ENCODE peak calls at places on chromosomes 2 and 18, in seven cellular contexts. One of them, this sample, is unnamed.

GRCh38 chr2:241560883-241561474 is 2.4 kb downstream of the BOK start:
- DNase-seq in kidney glomerular epithelial cell: peak; percentile 33
- DNase-seq in GM13977: no peak
- DNase-seq in NCI-H524 treated with DMSO at 0.1 percent for 48 hours: no peak
- DNase-seq in AG10803: no peak
- DNase-seq in SJSA1: peak; percentile 90
- DNase-seq in lower leg skin: no peak
- DNase-seq in this sample: peak; percentile 25

GRCh38 chr2:99928472-99929053 is 213.8 kb downstream of the AFF3 start:
- DNase-seq in kidney glomerular epithelial cell: no peak
- DNase-seq in GM13977: no peak
- DNase-seq in NCI-H524 treated with DMSO at 0.1 percent for 48 hours: no peak
- DNase-seq in AG10803: no peak
- DNase-seq in SJSA1: no peak
- DNase-seq in lower leg skin: no peak
- DNase-seq in this sample: no peak

GRCh38 chr2:189685540-189686229 is 11.2 kb downstream of the ANKAR start:
- DNase-seq in kidney glomerular epithelial cell: peak; percentile 48
- DNase-seq in GM13977: no peak
- DNase-seq in NCI-H524 treated with DMSO at 0.1 percent for 48 hours: no peak
- DNase-seq in AG10803: peak; percentile 70
- DNase-seq in SJSA1: peak; percentile 47
- DNase-seq in lower leg skin: no peak
- DNase-seq in this sample: peak; percentile 45

GRCh38 chr18:61995547-61996062 is 102.8 kb upstream of the RNF152 start:
- DNase-seq in kidney glomerular epithelial cell: no peak
- DNase-seq in GM13977: no peak
- DNase-seq in NCI-H524 treated with DMSO at 0.1 percent for 48 hours: no peak
- DNase-seq in AG10803: no peak
- DNase-seq in SJSA1: no peak
- DNase-seq in lower leg skin: no peak
- DNase-seq in this sample: no peak

GRCh38 chr2:191625016-191625415 is 52.9 kb upstream of the NABP1 start:
- DNase-seq in kidney glomerular epithelial cell: no peak
- DNase-seq in GM13977: no peak
- DNase-seq in NCI-H524 treated with DMSO at 0.1 percent for 48 hours: no peak
- DNase-seq in AG10803: peak; percentile 26
- DNase-seq in SJSA1: peak; percentile 73
- DNase-seq in lower leg skin: no peak
- DNase-seq in this sample: peak; percentile 42

GRCh38 chr2:199460808-199461454 is 3.2 kb upstream of the SATB2 start:
- DNase-seq in kidney glomerular epithelial cell: no peak
- DNase-seq in GM13977: no peak
- DNase-seq in NCI-H524 treated with DMSO at 0.1 percent for 48 hours: no peak
- DNase-seq in AG10803: no peak
- DNase-seq in SJSA1: no peak
- DNase-seq in lower leg skin: no peak
- DNase-seq in this sample: no peak

GRCh38 chr2:25042321-25043240 is 705 bp downstream of the EFR3B start:
- DNase-seq in kidney glomerular epithelial cell: peak; percentile 7
- DNase-seq in GM13977: peak; percentile 33
- DNase-seq in NCI-H524 treated with DMSO at 0.1 percent for 48 hours: no peak
- DNase-seq in AG10803: peak; percentile 19
- DNase-seq in SJSA1: peak; percentile 61
- DNase-seq in lower leg skin: no peak
- DNase-seq in this sample: peak; percentile 27

GRCh38 chr2:231707625-231708049 is 688 bp upstream of the PTMA start:
- DNase-seq in kidney glomerular epithelial cell: no peak
- DNase-seq in GM13977: no peak
- DNase-seq in NCI-H524 treated with DMSO at 0.1 percent for 48 hours: no peak
- DNase-seq in AG10803: peak; percentile 26
- DNase-seq in SJSA1: no peak
- DNase-seq in lower leg skin: peak; percentile 70
- DNase-seq in this sample: no peak

GRCh38 chr2:239246723-239247122 is 154.1 kb downstream of the HDAC4 start:
- DNase-seq in kidney glomerular epithelial cell: peak; percentile 27
- DNase-seq in GM13977: no peak
- DNase-seq in NCI-H524 treated with DMSO at 0.1 percent for 48 hours: no peak
- DNase-seq in AG10803: no peak
- DNase-seq in SJSA1: no peak
- DNase-seq in lower leg skin: no peak
- DNase-seq in this sample: peak; percentile 84

GRCh38 chr2:46014911-46015654 is 282.1 kb upstream of the EPAS1 start:
- DNase-seq in kidney glomerular epithelial cell: no peak
- DNase-seq in GM13977: no peak
- DNase-seq in NCI-H524 treated with DMSO at 0.1 percent for 48 hours: no peak
- DNase-seq in AG10803: peak; percentile 68
- DNase-seq in SJSA1: peak; percentile 84
- DNase-seq in lower leg skin: no peak
- DNase-seq in this sample: no peak

GRCh38 chr18:1302861-1303260 is 398.2 kb downstream of the ADCYAP1 start:
- DNase-seq in kidney glomerular epithelial cell: no peak
- DNase-seq in GM13977: no peak
- DNase-seq in NCI-H524 treated with DMSO at 0.1 percent for 48 hours: no peak
- DNase-seq in AG10803: no peak
- DNase-seq in SJSA1: no peak
- DNase-seq in lower leg skin: no peak
- DNase-seq in this sample: no peak

GRCh38 chr2:150280255-150280654 is 207.2 kb downstream of the RND3 start:
- DNase-seq in kidney glomerular epithelial cell: no peak
- DNase-seq in GM13977: no peak
- DNase-seq in NCI-H524 treated with DMSO at 0.1 percent for 48 hours: no peak
- DNase-seq in AG10803: peak; percentile 96
- DNase-seq in SJSA1: no peak
- DNase-seq in lower leg skin: peak; percentile 71
- DNase-seq in this sample: peak; percentile 48

GRCh38 chr2:117553448-117553847 is 261.0 kb upstream of the DDX18 start:
- DNase-seq in kidney glomerular epithelial cell: no peak
- DNase-seq in GM13977: no peak
- DNase-seq in NCI-H524 treated with DMSO at 0.1 percent for 48 hours: no peak
- DNase-seq in AG10803: no peak
- DNase-seq in SJSA1: no peak
- DNase-seq in lower leg skin: no peak
- DNase-seq in this sample: no peak

GRCh38 chr2:207189040-207189439 is 23.3 kb upstream of the KLF7 start:
- DNase-seq in kidney glomerular epithelial cell: no peak
- DNase-seq in GM13977: no peak
- DNase-seq in NCI-H524 treated with DMSO at 0.1 percent for 48 hours: no peak
- DNase-seq in AG10803: peak; percentile 33
- DNase-seq in SJSA1: no peak
- DNase-seq in lower leg skin: no peak
- DNase-seq in this sample: no peak

GRCh38 chr2:226906439-226906796 is 70.6 kb downstream of the RHBDD1 start:
- DNase-seq in kidney glomerular epithelial cell: no peak
- DNase-seq in GM13977: peak; percentile 12
- DNase-seq in NCI-H524 treated with DMSO at 0.1 percent for 48 hours: no peak
- DNase-seq in AG10803: no peak
- DNase-seq in SJSA1: no peak
- DNase-seq in lower leg skin: no peak
- DNase-seq in this sample: no peak

GRCh38 chr18:59005266-59005665 is 134.4 kb upstream of the SEC11C start:
- DNase-seq in kidney glomerular epithelial cell: peak; percentile 34
- DNase-seq in GM13977: no peak
- DNase-seq in NCI-H524 treated with DMSO at 0.1 percent for 48 hours: no peak
- DNase-seq in AG10803: peak; percentile 88
- DNase-seq in SJSA1: peak; percentile 40
- DNase-seq in lower leg skin: no peak
- DNase-seq in this sample: peak; percentile 66

GRCh38 chr18:74598350-74599001 is 806 bp downstream of the ZNF407 start:
- DNase-seq in kidney glomerular epithelial cell: no peak
- DNase-seq in GM13977: peak; percentile 64
- DNase-seq in NCI-H524 treated with DMSO at 0.1 percent for 48 hours: peak; percentile 3
- DNase-seq in AG10803: peak; percentile 17
- DNase-seq in SJSA1: no peak
- DNase-seq in lower leg skin: peak; percentile 24
- DNase-seq in this sample: peak; percentile 62

GRCh38 chr2:121076885-121077549 is 208.0 kb downstream of the TFCP2L1 start:
- DNase-seq in kidney glomerular epithelial cell: peak; percentile 28
- DNase-seq in GM13977: peak; percentile 73
- DNase-seq in NCI-H524 treated with DMSO at 0.1 percent for 48 hours: no peak
- DNase-seq in AG10803: peak; percentile 28
- DNase-seq in SJSA1: peak; percentile 46
- DNase-seq in lower leg skin: peak; percentile 43
- DNase-seq in this sample: peak; percentile 62

GRCh38 chr2:28346587-28346986 is 46.1 kb upstream of the FOSL2 start:
- DNase-seq in kidney glomerular epithelial cell: no peak
- DNase-seq in GM13977: no peak
- DNase-seq in NCI-H524 treated with DMSO at 0.1 percent for 48 hours: peak; percentile 80
- DNase-seq in AG10803: peak; percentile 58
- DNase-seq in SJSA1: no peak
- DNase-seq in lower leg skin: no peak
- DNase-seq in this sample: no peak

GRCh38 chr2:65456074-65456473 is 23.7 kb upstream of the SPRED2 start:
- DNase-seq in kidney glomerular epithelial cell: peak; percentile 91
- DNase-seq in GM13977: no peak
- DNase-seq in NCI-H524 treated with DMSO at 0.1 percent for 48 hours: no peak
- DNase-seq in AG10803: peak; percentile 70
- DNase-seq in SJSA1: no peak
- DNase-seq in lower leg skin: no peak
- DNase-seq in this sample: peak; percentile 96

GRCh38 chr2:181500201-181500600 is 43.0 kb downstream of the ITGA4 start:
- DNase-seq in kidney glomerular epithelial cell: no peak
- DNase-seq in GM13977: no peak
- DNase-seq in NCI-H524 treated with DMSO at 0.1 percent for 48 hours: no peak
- DNase-seq in AG10803: no peak
- DNase-seq in SJSA1: no peak
- DNase-seq in lower leg skin: no peak
- DNase-seq in this sample: no peak

GRCh38 chr2:12325806-12326205 is 390.9 kb upstream of the TRIB2 start:
- DNase-seq in kidney glomerular epithelial cell: peak; percentile 26
- DNase-seq in GM13977: no peak
- DNase-seq in NCI-H524 treated with DMSO at 0.1 percent for 48 hours: no peak
- DNase-seq in AG10803: no peak
- DNase-seq in SJSA1: peak; percentile 76
- DNase-seq in lower leg skin: no peak
- DNase-seq in this sample: peak; percentile 53

GRCh38 chr2:43484323-43484930 is 111.4 kb downstream of the THADA start:
- DNase-seq in kidney glomerular epithelial cell: peak; percentile 67
- DNase-seq in GM13977: no peak
- DNase-seq in NCI-H524 treated with DMSO at 0.1 percent for 48 hours: peak; percentile 20
- DNase-seq in AG10803: peak; percentile 83
- DNase-seq in SJSA1: peak; percentile 38
- DNase-seq in lower leg skin: no peak
- DNase-seq in this sample: peak; percentile 78

GRCh38 chr2:104504331-104505073 is 349.4 kb upstream of the POU3F3 start:
- DNase-seq in kidney glomerular epithelial cell: no peak
- DNase-seq in GM13977: no peak
- DNase-seq in NCI-H524 treated with DMSO at 0.1 percent for 48 hours: no peak
- DNase-seq in AG10803: no peak
- DNase-seq in SJSA1: no peak
- DNase-seq in lower leg skin: no peak
- DNase-seq in this sample: no peak

GRCh38 chr18:8424917-8425725 is 184.1 kb upstream of the RAB12 start:
- DNase-seq in kidney glomerular epithelial cell: peak; percentile 85
- DNase-seq in GM13977: no peak
- DNase-seq in NCI-H524 treated with DMSO at 0.1 percent for 48 hours: no peak
- DNase-seq in AG10803: peak; percentile 76
- DNase-seq in SJSA1: peak; percentile 60
- DNase-seq in lower leg skin: no peak
- DNase-seq in this sample: peak; percentile 93

GRCh38 chr2:73043978-73044832 is 27.3 kb downstream of the SFXN5 start:
- DNase-seq in kidney glomerular epithelial cell: no peak
- DNase-seq in GM13977: no peak
- DNase-seq in NCI-H524 treated with DMSO at 0.1 percent for 48 hours: no peak
- DNase-seq in AG10803: no peak
- DNase-seq in SJSA1: no peak
- DNase-seq in lower leg skin: no peak
- DNase-seq in this sample: no peak

GRCh38 chr18:8794133-8794986 is 89.0 kb downstream of the MTCL1 start:
- DNase-seq in kidney glomerular epithelial cell: peak; percentile 95
- DNase-seq in GM13977: no peak
- DNase-seq in NCI-H524 treated with DMSO at 0.1 percent for 48 hours: no peak
- DNase-seq in AG10803: peak; percentile 73
- DNase-seq in SJSA1: peak; percentile 77
- DNase-seq in lower leg skin: no peak
- DNase-seq in this sample: peak; percentile 98

GRCh38 chr2:237234268-237234667 is 148.6 kb downstream of the COPS8 start:
- DNase-seq in kidney glomerular epithelial cell: no peak
- DNase-seq in GM13977: no peak
- DNase-seq in NCI-H524 treated with DMSO at 0.1 percent for 48 hours: no peak
- DNase-seq in AG10803: no peak
- DNase-seq in SJSA1: no peak
- DNase-seq in lower leg skin: peak; percentile 58
- DNase-seq in this sample: no peak

GRCh38 chr2:59389240-59389639 is 1148.1 kb upstream of the FANCL start:
- DNase-seq in kidney glomerular epithelial cell: peak; percentile 59
- DNase-seq in GM13977: no peak
- DNase-seq in NCI-H524 treated with DMSO at 0.1 percent for 48 hours: peak; percentile 6
- DNase-seq in AG10803: no peak
- DNase-seq in SJSA1: no peak
- DNase-seq in lower leg skin: peak; percentile 33
- DNase-seq in this sample: peak; percentile 96

GRCh38 chr2:224426650-224427049 is 24.7 kb upstream of the FAM124B start:
- DNase-seq in kidney glomerular epithelial cell: no peak
- DNase-seq in GM13977: no peak
- DNase-seq in NCI-H524 treated with DMSO at 0.1 percent for 48 hours: no peak
- DNase-seq in AG10803: no peak
- DNase-seq in SJSA1: no peak
- DNase-seq in lower leg skin: no peak
- DNase-seq in this sample: no peak

GRCh38 chr2:132984731-132985130 is 314.7 kb upstream of the LYPD1 start:
- DNase-seq in kidney glomerular epithelial cell: no peak
- DNase-seq in GM13977: no peak
- DNase-seq in NCI-H524 treated with DMSO at 0.1 percent for 48 hours: no peak
- DNase-seq in AG10803: no peak
- DNase-seq in SJSA1: no peak
- DNase-seq in lower leg skin: no peak
- DNase-seq in this sample: peak; percentile 52

GRCh38 chr18:49130261-49130660 is 179.5 kb upstream of the SMAD7 start:
- DNase-seq in kidney glomerular epithelial cell: no peak
- DNase-seq in GM13977: no peak
- DNase-seq in NCI-H524 treated with DMSO at 0.1 percent for 48 hours: no peak
- DNase-seq in AG10803: no peak
- DNase-seq in SJSA1: no peak
- DNase-seq in lower leg skin: no peak
- DNase-seq in this sample: no peak

GRCh38 chr2:53512071-53512841 is 255.3 kb upstream of the CHAC2 start:
- DNase-seq in kidney glomerular epithelial cell: no peak
- DNase-seq in GM13977: no peak
- DNase-seq in NCI-H524 treated with DMSO at 0.1 percent for 48 hours: no peak
- DNase-seq in AG10803: peak; percentile 56
- DNase-seq in SJSA1: peak; percentile 64
- DNase-seq in lower leg skin: no peak
- DNase-seq in this sample: peak; percentile 46

GRCh38 chr2:2657121-2657962 is 326.3 kb upstream of the MYT1L start:
- DNase-seq in kidney glomerular epithelial cell: no peak
- DNase-seq in GM13977: no peak
- DNase-seq in NCI-H524 treated with DMSO at 0.1 percent for 48 hours: no peak
- DNase-seq in AG10803: no peak
- DNase-seq in SJSA1: no peak
- DNase-seq in lower leg skin: no peak
- DNase-seq in this sample: no peak